ENCODE peak calls at places on chromosomes 11 and 22, in nine cellular contexts. J is foreskin keratinocyte; K is HFFc6; C is EL; E is iris pigment epithelial cell; I is astrocyte of the cerebellum; U is stimulated activated CD8-positive, alpha-beta memory T cell treated with anti-CD3 and anti-CD28 coated beads, Interleukin-4, amount 100 ng/mL, for 1 hour; Q is lower leg skin; R is kidney. G is an unnamed sample.

GRCh38 chr11:73218106-73218829 is at the start of gene P2RY2:
- DNase-seq in J (no peak), K (no peak), C (peak; percentile 55), E (peak; percentile 21), I (no peak), U (no peak), Q (peak; percentile 47), R (peak; percentile 91), G (peak; percentile 86)

GRCh38 chr11:119666463-119667131 is 62.4 kb downstream of the NECTIN1 start:
- DNase-seq in J (no peak), K (peak; percentile 39), C (peak; percentile 67), E (peak; percentile 37), I (no peak), U (peak; percentile 34), Q (peak; percentile 66), R (peak; percentile 88), G (no peak)

GRCh38 chr11:267491-267994 is 10.7 kb upstream of the NLRP6 start:
- DNase-seq in J (no peak), K (no peak), C (no peak), E (no peak), I (no peak), U (no peak), Q (peak; percentile 61), R (peak; percentile 86), G (peak; percentile 61)

GRCh38 chr11:95451682-95452081 is 220.7 kb upstream of the SESN3 start:
- DNase-seq in J (peak; percentile 83), K (no peak), C (peak; percentile 32), E (peak; percentile 82), I (no peak), U (no peak), Q (no peak), R (no peak), G (peak; percentile 8)

GRCh38 chr11:69640260-69640994 is 529 bp upstream of the CCND1 start:
- DNase-seq in J (peak; percentile 20), K (peak; percentile 63), C (peak; percentile 51), E (peak; percentile 62), I (no peak), U (no peak), Q (no peak), R (peak; percentile 80), G (no peak)

GRCh38 chr11:14973621-14974020 is 1.5 kb upstream of the CALCA start:
- DNase-seq in J (no peak), K (no peak), C (peak; percentile 8), E (peak; percentile 7), I (no peak), U (no peak), Q (no peak), R (peak; percentile 76), G (no peak)

GRCh38 chr11:76315182-76315853 is 65.6 kb downstream of the THAP12 start:
- DNase-seq in J (peak; percentile 17), K (no peak), C (no peak), E (no peak), I (no peak), U (no peak), Q (no peak), R (peak; percentile 25), G (no peak)

GRCh38 chr11:81987829-81988472 is 745.7 kb downstream of the FAM181B start:
- DNase-seq in J (peak; percentile 79), K (no peak), C (no peak), E (peak; percentile 2), I (no peak), U (no peak), Q (no peak), R (peak; percentile 69), G (no peak)

GRCh38 chr11:13207270-13207664 is 70.3 kb upstream of the BMAL1 start:
- DNase-seq in J (no peak), K (no peak), C (no peak), E (no peak), I (no peak), U (no peak), Q (no peak), R (no peak), G (no peak)

GRCh38 chr11:83156996-83157754 is at the start of gene PCF11:
- DNase-seq in J (no peak), K (no peak), C (no peak), E (peak; percentile 100), I (no peak), U (peak; percentile 9), Q (no peak), R (no peak), G (no peak)

GRCh38 chr11:63945482-63946163 is 6.8 kb downstream of the NAA40 start:
- DNase-seq in J (no peak), K (peak; percentile 62), C (peak; percentile 72), E (peak; percentile 67), I (peak; percentile 59), U (no peak), Q (peak; percentile 77), R (peak; percentile 82), G (no peak)

GRCh38 chr11:116540645-116541044 is 232.1 kb downstream of the BUD13 start:
- DNase-seq in J (no peak), K (no peak), C (no peak), E (no peak), I (no peak), U (no peak), Q (no peak), R (no peak), G (no peak)

GRCh38 chr11:75735181-75735845 is 17.7 kb downstream of the MOGAT2 start:
- DNase-seq in J (no peak), K (no peak), C (no peak), E (no peak), I (no peak), U (no peak), Q (no peak), R (no peak), G (no peak)

GRCh38 chr22:31956360-31956759 is 12.0 kb downstream of the YWHAH start:
- DNase-seq in J (no peak), K (no peak), C (no peak), E (no peak), I (no peak), U (no peak), Q (no peak), R (peak; percentile 26), G (peak; percentile 24)

GRCh38 chr11:121138259-121138658 is 37.2 kb downstream of the TECTA start:
- DNase-seq in J (no peak), K (no peak), C (no peak), E (no peak), I (no peak), U (no peak), Q (no peak), R (no peak), G (no peak)

GRCh38 chr22:36386351-36386899 is 1.3 kb downstream of the MYH9 start:
- DNase-seq in J (no peak), K (peak; percentile 40), C (no peak), E (peak; percentile 61), I (no peak), U (no peak), Q (peak; percentile 41), R (peak; percentile 92), G (no peak)

GRCh38 chr22:46578824-46579561 is 41.2 kb upstream of the GRAMD4 start:
- DNase-seq in J (no peak), K (no peak), C (no peak), E (peak; percentile 34), I (peak; percentile 43), U (no peak), Q (no peak), R (peak; percentile 78), G (no peak)

GRCh38 chr22:41682033-41682807 is 6.4 kb downstream of the SNU13 start:
- DNase-seq in J (peak; percentile 38), K (peak; percentile 85), C (peak; percentile 84), E (peak; percentile 88), I (peak; percentile 66), U (peak; percentile 73), Q (peak; percentile 77), R (peak; percentile 95), G (peak; percentile 85)

GRCh38 chr22:49880281-49880680 is 26.6 kb downstream of the ZBED4 start:
- DNase-seq in J (no peak), K (no peak), C (no peak), E (peak; percentile 14), I (no peak), U (no peak), Q (no peak), R (no peak), G (no peak)

GRCh38 chr22:35375031-35375430 is 5.9 kb upstream of the HMOX1 start:
- DNase-seq in J (no peak), K (no peak), C (no peak), E (no peak), I (peak; percentile 62), U (no peak), Q (no peak), R (no peak), G (peak; percentile 65)

GRCh38 chr11:60607483-60607882 is 91.9 kb upstream of the MS4A8 start:
- DNase-seq in J (no peak), K (no peak), C (no peak), E (no peak), I (no peak), U (no peak), Q (no peak), R (no peak), G (no peak)

G was measured in HL-60.